ENCODE peak calls at places on chromosomes 11 and 22, in four cellular contexts. S, O, D and E are unnamed samples.

GRCh38 chr11:2528301-2529050 is 83.7 kb downstream of the KCNQ1 start:
- DNase-seq in S (no peak), O (no peak), D (no peak), E (no peak)

GRCh38 chr11:75667268-75667830 is 1.5 kb downstream of the MAP6 start:
- DNase-seq in S (no peak), O (peak), D (peak), E (no peak)

GRCh38 chr11:34242037-34242625 is 115.7 kb downstream of the ABTB2 start:
- DNase-seq in S (no peak), O (peak), D (no peak), E (no peak)

GRCh38 chr22:46031965-46032851 is 55.2 kb upstream of the WNT7B start:
- DNase-seq in S (no peak), O (no peak), D (no peak), E (peak)

GRCh38 chr22:46106279-46107022 is 43.9 kb upstream of the PPARA start:
- DNase-seq in S (no peak), O (no peak), D (no peak), E (no peak)

GRCh38 chr22:19213496-19214473 is 35.2 kb upstream of the SLC25A1 start:
- DNase-seq in S (no peak), O (no peak), D (no peak), E (no peak)

GRCh38 chr11:2463766-2464277 is 19.0 kb downstream of the KCNQ1 start:
- DNase-seq in S (no peak), O (no peak), D (peak), E (no peak)

GRCh38 chr11:94147433-94147845 is 18.8 kb downstream of the PANX1 start:
- DNase-seq in S (no peak), O (peak), D (no peak), E (no peak)

GRCh38 chr11:56066980-56067379 is 26.1 kb upstream of the OR8I2 start:
- DNase-seq in S (no peak), O (no peak), D (no peak), E (no peak)

GRCh38 chr11:77401486-77402217 is 72.2 kb downstream of the PAK1 start:
- DNase-seq in S (no peak), O (no peak), D (no peak), E (no peak)

DNA sequence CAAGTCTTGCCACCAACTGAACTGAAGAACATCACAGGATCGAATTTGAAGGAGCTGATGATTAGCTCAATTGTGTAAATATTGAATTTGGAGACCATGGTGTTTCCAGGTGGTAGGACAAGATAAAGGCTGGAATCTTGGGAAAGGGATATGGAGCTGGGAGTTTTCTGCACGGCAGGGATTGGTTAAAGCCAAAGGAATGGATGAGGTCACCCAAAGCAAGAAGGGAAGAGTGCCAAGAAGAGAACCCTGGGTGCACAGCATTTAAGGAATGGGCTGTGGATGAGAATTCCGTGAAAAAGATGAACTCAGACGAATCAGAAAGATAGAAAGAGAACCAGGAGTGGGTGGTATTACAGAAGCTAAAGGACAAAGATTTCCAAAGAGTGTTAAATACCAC is 29.4 kb upstream of the RRAS2 start:
- DNase-seq in S (no peak), O (no peak), D (no peak), E (no peak)
- TF ChIP-seq CTCF in S (no peak), O (no peak), D (no peak), E (no peak)

GRCh38 chr11:8337396-8337795 is 73.7 kb upstream of the LMO1 start:
- DNase-seq in S (no peak), O (no peak), D (no peak), E (no peak)

GRCh38 chr11:8338138-8338537 is 74.5 kb upstream of the LMO1 start:
- DNase-seq in S (no peak), O (no peak), D (peak), E (no peak)

GRCh38 chr11:8341966-8342365 is 78.3 kb upstream of the LMO1 start:
- DNase-seq in S (no peak), O (no peak), D (no peak), E (no peak)

GRCh38 chr11:8340299-8340698 is 76.6 kb upstream of the LMO1 start:
- DNase-seq in S (no peak), O (no peak), D (no peak), E (no peak)

DNA sequence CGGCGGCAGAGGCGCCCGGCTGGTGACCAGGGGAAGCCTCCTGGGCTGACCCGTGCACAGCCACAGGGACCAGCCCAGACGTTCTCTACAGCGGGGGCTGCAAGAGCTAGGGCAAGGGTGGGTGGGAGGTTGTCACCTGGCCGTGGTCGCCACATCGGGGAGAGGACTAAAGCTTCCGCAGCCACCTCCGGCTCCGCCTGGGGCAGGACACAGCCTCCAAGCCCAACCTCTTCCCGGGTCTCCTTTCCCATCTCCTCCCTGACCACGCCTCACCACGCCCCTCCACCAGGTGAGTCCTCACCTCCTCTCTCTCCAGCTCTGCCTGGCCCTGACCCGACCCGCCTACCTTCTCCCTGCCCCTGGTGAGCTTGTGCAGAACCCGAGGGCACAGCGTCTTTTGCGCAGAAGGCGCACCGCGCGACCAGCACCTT is 75.9 kb upstream of the LMO1 start:
- DNase-seq in S (no peak), O (no peak), D (no peak), E (no peak)
- TF ChIP-seq CTCF in S (no peak), O (no peak), D (no peak), E (no peak)

DNA sequence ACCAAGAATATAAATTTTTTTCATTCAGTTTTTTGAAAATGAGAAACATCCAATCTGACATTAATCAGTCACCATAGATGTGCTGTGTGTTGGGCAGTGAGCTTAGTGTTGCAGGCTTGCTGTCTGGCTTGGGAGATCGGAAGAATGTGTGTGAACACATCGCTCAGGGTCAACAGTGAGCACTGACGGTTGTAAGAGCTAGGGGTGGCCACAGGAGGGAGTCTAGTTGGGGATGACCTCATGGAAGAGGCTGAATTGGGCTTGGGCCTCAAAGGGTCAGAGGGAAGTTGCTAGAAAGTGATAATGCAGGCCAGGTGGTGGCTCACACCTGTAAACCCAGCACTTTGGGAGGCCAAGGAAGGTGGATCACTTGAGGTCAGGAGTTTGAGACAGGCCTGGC is 375.4 kb downstream of the DDX10 start:
- DNase-seq in S (no peak), O (no peak), D (no peak), E (no peak)
- TF ChIP-seq CTCF in S (no peak), O (peak), D (no peak), E (no peak)

GRCh38 chr22:31491218-31491962 is 1.7 kb upstream of the EIF4ENIF1 start:
- DNase-seq in S (no peak), O (no peak), D (no peak), E (no peak)
- TF ChIP-seq CTCF in S (no peak), O (no peak), D (no peak), E (no peak)